ENCODE peak calls at places on chromosomes 11 and 22, in five cellular contexts. M, Z, X, A and O are unnamed samples.

GRCh38 chr11:126060651-126061220 is 1.9 kb downstream of the CDON start:
- DNase-seq in M (no peak), Z (no peak), X (no peak), A (no peak), O (no peak)

GRCh38 chr11:19869946-19870589 is 157.4 kb downstream of the NAV2 start:
- DNase-seq in M (no peak), Z (no peak), X (no peak), A (no peak), O (no peak)

GRCh38 chr11:110147965-110148709 is 54.9 kb downstream of the ZC3H12C start:
- DNase-seq in M (no peak), Z (no peak), X (no peak), A (no peak), O (no peak)

GRCh38 chr11:107493117-107493516 is 35.5 kb upstream of the CWF19L2 start:
- DNase-seq in M (no peak), Z (no peak), X (no peak), A (no peak), O (no peak)

GRCh38 chr22:50244420-50245213 is at the start of gene TUBGCP6:
- DNase-seq in M (peak), Z (peak), X (peak), A (peak), O (peak)

GRCh38 chr11:65315204-65315865 is 669 bp downstream of the CDC42EP2 start:
- DNase-seq in M (peak), Z (peak), X (peak), A (peak), O (peak)

GRCh38 chr11:116576523-116576922 is 196.3 kb downstream of the BUD13 start:
- DNase-seq in M (no peak), Z (no peak), X (no peak), A (no peak), O (no peak)

GRCh38 chr11:119373917-119374631 is 7.4 kb downstream of the USP2 start:
- DNase-seq in M (peak), Z (no peak), X (peak), A (peak), O (peak)

GRCh38 chr11:13009921-13010736 is 1.0 kb downstream of the RASSF10 start:
- DNase-seq in M (no peak), Z (no peak), X (peak), A (peak), O (peak)

GRCh38 chr11:581752-582151 is 5.5 kb downstream of the PHRF1 start:
- DNase-seq in M (no peak), Z (no peak), X (no peak), A (peak), O (no peak)

GRCh38 chr22:23215294-23216204 is 35.2 kb downstream of the BCR start:
- DNase-seq in M (no peak), Z (no peak), X (no peak), A (no peak), O (no peak)

GRCh38 chr22:29519996-29520395 is 33.6 kb downstream of the THOC5 start:
- DNase-seq in M (no peak), Z (no peak), X (no peak), A (no peak), O (no peak)

GRCh38 chr22:29003975-29004646 is 57.5 kb downstream of the C22orf31 start:
- DNase-seq in M (no peak), Z (no peak), X (no peak), A (peak), O (no peak)

GRCh38 chr11:65648997-65649491 is 11.1 kb downstream of the SIPA1 start:
- DNase-seq in M (no peak), Z (peak), X (no peak), A (no peak), O (no peak)

GRCh38 chr11:65964906-65965305 is 3.4 kb downstream of the SART1 start:
- DNase-seq in M (no peak), Z (no peak), X (no peak), A (no peak), O (no peak)

GRCh38 chr11:78562398-78562797 is 12.3 kb downstream of the NARS2 start:
- DNase-seq in M (no peak), Z (no peak), X (no peak), A (no peak), O (no peak)

GRCh38 chr22:36469094-36469710 is 12.2 kb downstream of the TXN2 start:
- DNase-seq in M (no peak), Z (no peak), X (peak), A (no peak), O (no peak)

GRCh38 chr22:32985899-32986772 is 72.0 kb downstream of the SYN3 start:
- DNase-seq in M (peak), Z (peak), X (peak), A (peak), O (peak)

GRCh38 chr11:12786891-12787290 is 112.7 kb downstream of the TEAD1 start:
- DNase-seq in M (no peak), Z (no peak), X (no peak), A (peak), O (no peak)

GRCh38 chr22:22870577-22871398 is 16.8 kb upstream of the IGLL5 start:
- DNase-seq in M (peak), Z (no peak), X (no peak), A (no peak), O (no peak)

GRCh38 chr22:20450551-20450906 is 12.9 kb upstream of the SCARF2 start:
- DNase-seq in M (no peak), Z (no peak), X (no peak), A (no peak), O (no peak)

GRCh38 chr11:59291228-59291627 is 67.5 kb upstream of the OR5AN1 start:
- DNase-seq in M (no peak), Z (no peak), X (no peak), A (no peak), O (no peak)

GRCh38 chr22:23237201-23237798 is 57.0 kb downstream of the BCR start:
- DNase-seq in M (peak), Z (no peak), X (no peak), A (peak), O (no peak)

GRCh38 chr11:67409261-67409666 is 5.4 kb downstream of the TBC1D10C start:
- DNase-seq in M (peak), Z (peak), X (no peak), A (peak), O (peak)

GRCh38 chr11:38460901-38461300 is 1862.9 kb upstream of the RAG2 start:
- DNase-seq in M (no peak), Z (no peak), X (no peak), A (peak), O (no peak)

GRCh38 chr22:47621253-47621652 is 858.8 kb downstream of the TBC1D22A start:
- DNase-seq in M (no peak), Z (no peak), X (peak), A (peak), O (no peak)

GRCh38 chr11:133906241-133906640 is 50.5 kb downstream of the IGSF9B start:
- DNase-seq in M (no peak), Z (no peak), X (no peak), A (no peak), O (no peak)

GRCh38 chr11:68028802-68029475 is 1.5 kb upstream of the NDUFS8 start:
- DNase-seq in M (no peak), Z (no peak), X (no peak), A (no peak), O (no peak)

GRCh38 chr22:21971858-21972275 is 10.7 kb downstream of the TOP3B start:
- DNase-seq in M (no peak), Z (no peak), X (no peak), A (no peak), O (no peak)

GRCh38 chr11:69194396-69194795 is 38.7 kb downstream of the SMIM38 start:
- DNase-seq in M (no peak), Z (no peak), X (no peak), A (no peak), O (no peak)

GRCh38 chr11:126355324-126355925 is at the start of gene ST3GAL4:
- DNase-seq in M (peak), Z (peak), X (peak), A (peak), O (peak)

GRCh38 chr11:100536979-100537378 is 150.1 kb upstream of the ARHGAP42 start:
- DNase-seq in M (no peak), Z (no peak), X (no peak), A (no peak), O (no peak)

GRCh38 chr11:68145120-68145866 is 24.1 kb upstream of the CHKA start:
- DNase-seq in M (no peak), Z (no peak), X (peak), A (no peak), O (no peak)

GRCh38 chr11:60500276-60500935 is 7.8 kb downstream of the MS4A12 start:
- DNase-seq in M (no peak), Z (no peak), X (no peak), A (no peak), O (no peak)

GRCh38 chr11:65826972-65827773 is 6.6 kb upstream of the SNX32 start:
- DNase-seq in M (no peak), Z (no peak), X (no peak), A (no peak), O (no peak)

GRCh38 chr11:35274909-35275807 is 136.2 kb downstream of the CD44 start:
- DNase-seq in M (no peak), Z (no peak), X (peak), A (no peak), O (no peak)

DNA sequence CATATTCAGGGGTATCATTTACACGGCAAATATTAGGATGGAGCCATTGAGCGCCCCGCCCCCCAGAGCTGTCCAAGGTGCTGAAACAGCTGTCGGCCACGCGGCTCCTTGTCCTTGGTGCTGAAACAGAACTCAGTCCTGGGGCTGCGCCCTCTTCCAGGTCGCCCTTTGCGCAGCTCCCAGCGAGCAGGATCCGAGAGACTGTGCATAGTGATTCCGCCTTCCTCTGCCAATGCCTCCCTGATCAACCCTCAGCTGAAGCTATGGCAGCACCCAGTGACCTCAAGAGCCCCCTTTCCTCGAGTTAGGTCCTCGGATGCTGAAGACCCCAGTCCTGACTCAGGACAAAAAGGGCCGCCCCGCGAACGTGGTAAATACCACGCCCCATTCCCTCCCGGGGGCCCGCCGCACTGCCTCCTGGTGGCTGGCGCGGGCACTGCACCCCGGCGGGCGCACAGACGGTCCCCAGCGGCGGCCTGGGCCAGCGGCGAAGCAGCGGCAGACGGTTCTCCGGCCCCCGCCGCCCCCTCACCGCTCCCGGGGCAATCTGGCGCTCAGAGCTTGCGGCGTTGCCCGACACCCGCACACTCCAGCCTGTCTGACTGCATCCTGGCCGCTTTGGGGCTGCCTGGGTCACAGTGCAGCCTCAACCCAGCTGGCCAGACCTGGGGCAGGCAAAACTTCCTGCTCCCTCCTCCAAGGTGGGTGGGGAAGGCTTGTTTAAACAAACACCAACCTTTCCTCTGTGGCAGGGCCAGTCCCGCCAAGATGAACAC is 13.4 kb downstream of the SYT7 start:
- DNase-seq in M (peak), Z (peak), X (peak), A (no peak), O (peak)
- TF ChIP-seq CTCF in M (peak), Z (no peak), X (no peak), A (peak), O (peak)

GRCh38 chr22:46443850-46444389 is 93.5 kb downstream of the CELSR1 start:
- DNase-seq in M (no peak), Z (no peak), X (no peak), A (no peak), O (no peak)

GRCh38 chr22:46442217-46442853 is 95.1 kb downstream of the CELSR1 start:
- DNase-seq in M (no peak), Z (no peak), X (no peak), A (no peak), O (no peak)

GRCh38 chr22:46445771-46446485 is 91.5 kb downstream of the CELSR1 start:
- DNase-seq in M (no peak), Z (no peak), X (no peak), A (no peak), O (no peak)

GRCh38 chr22:46446799-46447198 is 90.6 kb downstream of the CELSR1 start:
- DNase-seq in M (no peak), Z (no peak), X (no peak), A (peak), O (no peak)

DNA sequence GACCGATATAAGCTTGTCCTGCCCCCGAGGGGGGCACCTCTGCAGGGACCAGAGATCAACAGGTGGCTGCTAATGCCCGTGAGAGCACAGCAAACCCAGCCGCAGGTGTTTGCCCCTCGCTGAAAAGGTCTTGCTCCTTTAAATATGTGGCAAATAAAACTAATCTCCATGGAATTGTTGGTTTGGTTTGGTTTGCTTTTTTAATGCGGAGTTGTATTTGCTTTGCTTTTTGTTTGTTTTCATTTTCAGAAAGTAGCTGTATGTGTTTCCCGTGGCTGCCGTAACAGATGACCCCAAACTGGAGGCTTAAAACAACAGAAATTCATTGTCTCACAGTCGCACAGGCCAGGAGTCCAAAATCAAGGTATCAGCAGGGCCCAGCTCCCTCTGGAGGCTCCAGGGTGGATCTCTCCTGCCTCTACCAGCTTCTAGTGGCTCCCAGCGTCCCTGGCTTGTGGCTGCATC is 93.0 kb downstream of the CELSR1 start:
- DNase-seq in M (no peak), Z (no peak), X (no peak), A (peak), O (no peak)
- TF ChIP-seq CTCF in M (no peak), Z (no peak), X (no peak), A (peak), O (no peak)

GRCh38 chr11:9266132-9266736 is 1.1 kb upstream of the DENND5A start:
- DNase-seq in M (no peak), Z (no peak), X (no peak), A (no peak), O (no peak)

GRCh38 chr11:9264381-9265210 is 554 bp downstream of the DENND5A start:
- DNase-seq in M (no peak), Z (peak), X (peak), A (peak), O (peak)

GRCh38 chr11:9263840-9264380 is 1.2 kb downstream of the DENND5A start:
- DNase-seq in M (peak), Z (peak), X (no peak), A (no peak), O (peak)

GRCh38 chr11:9265211-9266131 is at the start of gene DENND5A:
- DNase-seq in M (peak), Z (peak), X (peak), A (peak), O (peak)

DNA sequence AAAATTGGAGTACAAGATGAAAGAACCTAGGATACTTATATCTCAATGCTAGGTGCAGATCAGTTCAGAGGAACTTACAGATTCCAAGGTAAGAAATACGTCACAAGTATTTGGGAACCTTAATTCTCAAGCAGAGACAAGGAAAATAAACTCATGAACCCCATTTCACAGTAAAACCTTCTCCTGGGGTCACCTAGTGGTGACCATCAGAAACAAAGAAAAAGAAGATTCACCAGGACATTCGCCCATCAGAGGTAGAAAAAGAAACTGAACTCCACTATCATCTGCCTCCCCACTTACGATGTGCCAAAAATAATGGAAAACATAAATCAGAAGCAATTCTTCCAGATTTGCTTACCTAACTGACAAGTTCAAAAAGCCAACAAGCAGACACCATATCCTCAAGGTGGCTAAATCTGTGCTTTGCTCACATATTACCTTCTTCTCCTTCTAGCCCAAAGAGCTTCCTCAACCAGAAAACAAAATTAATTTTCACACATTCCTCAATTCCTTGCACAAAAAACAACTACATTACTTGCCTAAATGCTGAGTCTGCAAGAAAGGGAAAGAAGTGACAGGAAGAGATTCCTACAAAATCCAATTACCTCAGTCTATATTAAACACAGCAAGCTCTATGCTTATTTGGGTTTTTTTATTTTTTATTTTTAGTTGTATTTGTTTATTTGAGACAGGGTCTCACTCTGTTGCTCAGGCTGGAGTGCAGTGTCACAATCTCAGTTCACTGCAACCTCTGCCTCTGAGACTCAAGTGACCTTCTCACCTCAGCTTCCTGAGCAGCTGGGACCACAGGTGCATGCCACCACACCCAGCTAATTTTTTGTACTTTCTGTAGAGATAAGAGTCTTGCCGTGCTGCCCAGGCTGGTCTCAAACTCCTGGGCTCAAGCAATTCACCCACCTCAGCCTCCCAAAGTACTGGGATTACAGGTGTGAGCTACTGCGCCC is 4.7 kb downstream of the DENND5A start:
- DNase-seq in M (peak), Z (no peak), X (no peak), A (no peak), O (no peak)
- TF ChIP-seq CTCF in M (peak), Z (peak), X (no peak), A (peak), O (no peak)

GRCh38 chr22:39316440-39317083 is 2.9 kb downstream of the RPL3 start:
- DNase-seq in M (peak), Z (no peak), X (peak), A (peak), O (peak)

GRCh38 chr22:39318507-39319283 is 728 bp downstream of the RPL3 start:
- DNase-seq in M (no peak), Z (no peak), X (no peak), A (no peak), O (no peak)

GRCh38 chr22:39317084-39317755 is 2.2 kb downstream of the RPL3 start:
- DNase-seq in M (peak), Z (no peak), X (no peak), A (no peak), O (no peak)

GRCh38 chr22:39317756-39318506 is 1.5 kb downstream of the RPL3 start:
- DNase-seq in M (no peak), Z (no peak), X (no peak), A (no peak), O (no peak)

DNA sequence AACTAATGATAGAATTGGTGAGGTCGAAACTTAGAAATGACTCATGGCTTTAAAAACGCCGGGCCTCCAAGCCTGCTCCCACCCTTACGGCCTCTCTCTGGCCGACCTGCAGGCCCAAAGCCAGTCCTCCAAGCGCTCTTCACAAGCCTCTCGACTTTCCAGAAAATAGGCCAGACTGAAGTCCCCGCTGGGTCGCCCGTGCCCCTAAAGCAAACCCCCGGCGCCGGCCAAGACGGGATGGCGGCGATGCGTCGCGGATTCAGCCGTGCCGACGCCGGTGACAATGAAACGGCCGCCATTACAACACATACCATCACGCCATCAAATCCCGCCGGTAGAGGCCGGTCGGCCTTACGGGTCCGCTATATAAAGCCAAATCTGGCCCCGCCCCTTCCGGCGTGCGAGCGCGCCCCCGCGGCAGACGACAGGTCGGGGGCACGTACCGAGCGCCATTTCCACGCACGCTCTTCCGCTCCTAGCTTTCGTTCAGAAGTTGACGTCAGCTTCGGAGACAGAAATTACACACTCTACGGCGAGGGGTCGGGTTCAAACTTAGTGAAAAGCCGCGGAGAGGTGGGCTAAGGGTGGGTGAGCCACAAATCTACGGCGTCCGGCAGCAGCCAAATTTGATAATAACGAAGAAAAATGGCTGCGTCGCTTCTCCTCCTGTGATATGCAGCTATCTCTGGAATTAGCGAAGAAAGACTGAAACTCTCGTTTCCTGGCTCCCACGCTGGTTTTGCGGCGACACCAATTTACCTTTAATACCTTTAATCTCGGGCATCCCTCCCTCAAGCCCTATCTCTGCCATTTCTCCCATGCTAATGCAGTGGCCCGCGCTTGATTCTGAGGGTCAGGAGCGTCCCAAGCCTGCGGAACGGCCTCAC is at the start of gene RPL3:
- DNase-seq in M (peak), Z (peak), X (peak), A (peak), O (peak)
- TF ChIP-seq CTCF in M (no peak), Z (no peak), X (no peak), A (peak), O (no peak)

GRCh38 chr11:7143908-7144307 is 55.1 kb downstream of the RBMXL2 start:
- DNase-seq in M (no peak), Z (no peak), X (no peak), A (no peak), O (no peak)
- TF ChIP-seq CTCF in M (no peak), Z (no peak), X (no peak), A (no peak), O (no peak)